ENCODE peak calls at places on chromosomes 2 and 18, in nine cellular contexts. I, S, O, N, Y, C, P, K and R are unnamed samples.

GRCh38 chr18:76859474-76860339 is 37.4 kb downstream of the ZNF236 start:
- DNase-seq in I (no peak), S (no peak), O (no peak), N (no peak), Y (no peak), C (no peak), P (peak; percentile 66), K (no peak), R (peak; percentile 34)

GRCh38 chr18:24016643-24017042 is 2.1 kb downstream of the TTC39C start:
- DNase-seq in I (no peak), S (no peak), O (no peak), N (no peak), Y (no peak), C (no peak), P (no peak), K (no peak), R (no peak)

GRCh38 chr2:85457877-85458316 is 39.4 kb downstream of the SH2D6 start:
- DNase-seq in I (no peak), S (no peak), O (no peak), N (no peak), Y (peak; percentile 46), C (no peak), P (no peak), K (no peak), R (no peak)

GRCh38 chr2:67215214-67215613 is 181.9 kb upstream of the ETAA1 start:
- DNase-seq in I (no peak), S (peak; percentile 41), O (peak; percentile 72), N (peak; percentile 82), Y (peak; percentile 11), C (peak; percentile 76), P (no peak), K (peak; percentile 48), R (no peak)

GRCh38 chr2:18299423-18300212 is 260.8 kb downstream of the RDH14 start:
- DNase-seq in I (no peak), S (peak; percentile 98), O (no peak), N (peak; percentile 74), Y (peak; percentile 41), C (peak; percentile 31), P (no peak), K (peak; percentile 1), R (no peak)

GRCh38 chr2:10909050-10909995 is 2.4 kb upstream of the KCNF1 start:
- DNase-seq in I (no peak), S (no peak), O (peak; percentile 81), N (peak; percentile 34), Y (no peak), C (peak; percentile 75), P (peak; percentile 46), K (peak; percentile 16), R (no peak)

GRCh38 chr2:96154506-96155380 is 9.5 kb upstream of the DUSP2 start:
- DNase-seq in I (no peak), S (no peak), O (no peak), N (no peak), Y (no peak), C (peak; percentile 31), P (peak; percentile 2), K (no peak), R (no peak)

GRCh38 chr2:221596192-221596591 is 24.1 kb upstream of the EPHA4 start:
- DNase-seq in I (no peak), S (no peak), O (no peak), N (peak; percentile 28), Y (peak; percentile 23), C (no peak), P (no peak), K (no peak), R (no peak)

GRCh38 chr2:219358170-219359075 is 25.9 kb upstream of the RESP18 start:
- DNase-seq in I (no peak), S (no peak), O (peak; percentile 26), N (no peak), Y (no peak), C (peak; percentile 44), P (no peak), K (no peak), R (no peak)

GRCh38 chr2:85822766-85823165 is 66.0 kb downstream of the ST3GAL5 start:
- DNase-seq in I (no peak), S (no peak), O (no peak), N (no peak), Y (no peak), C (no peak), P (no peak), K (no peak), R (no peak)

GRCh38 chr2:479505-480161 is 191.7 kb upstream of the ALKAL2 start:
- DNase-seq in I (no peak), S (no peak), O (no peak), N (peak; percentile 11), Y (no peak), C (no peak), P (no peak), K (no peak), R (no peak)

GRCh38 chr2:26471766-26472706 is 5.9 kb downstream of the OTOF start:
- DNase-seq in I (no peak), S (no peak), O (no peak), N (no peak), Y (no peak), C (no peak), P (no peak), K (no peak), R (no peak)

GRCh38 chr2:102606353-102606752 is 13.0 kb upstream of the SLC9A2 start:
- DNase-seq in I (no peak), S (no peak), O (no peak), N (no peak), Y (no peak), C (no peak), P (no peak), K (no peak), R (no peak)

GRCh38 chr18:59751186-59751585 is 54.0 kb upstream of the CCBE1 start:
- DNase-seq in I (no peak), S (no peak), O (no peak), N (no peak), Y (no peak), C (no peak), P (no peak), K (no peak), R (no peak)

GRCh38 chr2:65957454-65957853 is 477.5 kb upstream of the MEIS1 start:
- DNase-seq in I (no peak), S (no peak), O (no peak), N (no peak), Y (no peak), C (peak; percentile 27), P (no peak), K (no peak), R (no peak)

GRCh38 chr2:40395169-40396023 is 56.5 kb downstream of the SLC8A1 start:
- DNase-seq in I (no peak), S (no peak), O (no peak), N (no peak), Y (no peak), C (no peak), P (no peak), K (no peak), R (no peak)

GRCh38 chr18:62538881-62539280 is 16.1 kb downstream of the ZCCHC2 start:
- DNase-seq in I (no peak), S (no peak), O (no peak), N (no peak), Y (no peak), C (no peak), P (no peak), K (no peak), R (no peak)

GRCh38 chr2:85988914-85989270 is 100.1 kb upstream of the ST3GAL5 start:
- DNase-seq in I (no peak), S (no peak), O (no peak), N (no peak), Y (no peak), C (peak; percentile 10), P (no peak), K (no peak), R (no peak)

GRCh38 chr2:45145073-45145899 is 136.0 kb upstream of the SIX2 start:
- DNase-seq in I (no peak), S (no peak), O (no peak), N (no peak), Y (no peak), C (no peak), P (no peak), K (no peak), R (no peak)